ENCODE peak calls at places on chromosomes 13 and 19, in four cellular contexts. Z is heart right ventricle; Y is ovary; K is CD8-positive, alpha-beta T cell. Q is an unnamed sample.

GRCh38 chr13:49540552-49540951 is 44.8 kb downstream of the PHF11 start:
- DNase-seq in Z (no peak), Y (no peak), K (peak; percentile 48), Q (no peak)

GRCh38 chr19:48874309-48875135 is 2.3 kb downstream of the PPP1R15A start:
- DNase-seq in Z (no peak), Y (peak; percentile 69), K (peak; percentile 53), Q (peak; percentile 67)

GRCh38 chr19:15101479-15102082 is 5.6 kb upstream of the SYDE1 start:
- DNase-seq in Z (no peak), Y (no peak), K (peak; percentile 68), Q (no peak)

GRCh38 chr19:36528921-36529518 is 949 bp upstream of the ZNF260 start:
- DNase-seq in Z (no peak), Y (no peak), K (no peak), Q (no peak)

GRCh38 chr19:6947745-6948144 is 60.4 kb downstream of the ADGRE1 start:
- DNase-seq in Z (no peak), Y (no peak), K (no peak), Q (no peak)

GRCh38 chr19:58328999-58329398 is 2.2 kb downstream of the ZSCAN22 start:
- DNase-seq in Z (no peak), Y (no peak), K (no peak), Q (no peak)

GRCh38 chr13:49253310-49253709 is 5.6 kb downstream of the CDADC1 start:
- DNase-seq in Z (no peak), Y (no peak), K (no peak), Q (no peak)

GRCh38 chr19:6026390-6026897 is 48.5 kb upstream of the RANBP3 start:
- DNase-seq in Z (no peak), Y (peak; percentile 13), K (no peak), Q (peak; percentile 33)

GRCh38 chr19:6995054-6995453 is 26.2 kb downstream of the MBD3L2B start:
- DNase-seq in Z (no peak), Y (no peak), K (no peak), Q (no peak)

GRCh38 chr19:35421362-35421761 is 26.7 kb upstream of the FFAR2 start:
- DNase-seq in Z (no peak), Y (no peak), K (no peak), Q (peak; percentile 61)

GRCh38 chr19:34480971-34481821 is at the start of gene WTIP:
- DNase-seq in Z (peak; percentile 86), Y (peak; percentile 92), K (no peak), Q (peak; percentile 95)

GRCh38 chr13:71149498-71150363 is 717.3 kb downstream of the DACH1 start:
- DNase-seq in Z (no peak), Y (no peak), K (no peak), Q (no peak)

GRCh38 chr13:99218545-99218944 is 17.9 kb downstream of the UBAC2 start:
- DNase-seq in Z (peak; percentile 81), Y (no peak), K (no peak), Q (no peak)

GRCh38 chr13:74450976-74451375 is 316.8 kb upstream of the KLF12 start:
- DNase-seq in Z (no peak), Y (no peak), K (no peak), Q (no peak)

GRCh38 chr13:52788011-52788410 is 48.4 kb upstream of the CNMD start:
- DNase-seq in Z (no peak), Y (no peak), K (no peak), Q (no peak)

GRCh38 chr13:97279913-97280312 is 57.8 kb downstream of the MBNL2 start:
- DNase-seq in Z (no peak), Y (no peak), K (no peak), Q (no peak)
- H3K4me1 ChIP-seq in Z (peaks cover 90% of the 10 kb centered on the region), Y (peaks cover 21% of the 10 kb centered on the region), K (no peaks in the 10 kb centered on the region), Q (peaks cover 7% of the 10 kb centered on the region)

GRCh38 chr19:28731113-28731512 is 481.8 kb downstream of the UQCRFS1 start:
- DNase-seq in Z (no peak), Y (no peak), K (no peak), Q (no peak)

GRCh38 chr19:28737526-28737925 is 475.4 kb downstream of the UQCRFS1 start:
- DNase-seq in Z (no peak), Y (peak; percentile 43), K (no peak), Q (no peak)

GRCh38 chr19:28736528-28736927 is 476.4 kb downstream of the UQCRFS1 start:
- DNase-seq in Z (no peak), Y (no peak), K (no peak), Q (no peak)

GRCh38 chr19:28731577-28731976 is 481.4 kb downstream of the UQCRFS1 start:
- DNase-seq in Z (no peak), Y (no peak), K (no peak), Q (no peak)

GRCh38 chr19:28737021-28737525 is 475.9 kb downstream of the UQCRFS1 start:
- DNase-seq in Z (no peak), Y (no peak), K (no peak), Q (no peak)
- H3K4me3 ChIP-seq in Z (no peak overlapping the region), Y (no peak overlapping the region), K (no peak overlapping the region), Q (no peak overlapping the region)

GRCh38 chr19:13001166-13001501 is 5.9 kb downstream of the NFIX start:
- DNase-seq in Z (no peak), Y (peak; percentile 52), K (no peak), Q (no peak)
- H3K4me1 ChIP-seq in Z (peaks cover 45% of the 10 kb centered on the region), Y (peaks cover 26% of the 10 kb centered on the region), K (no peaks in the 10 kb centered on the region), Q (no peaks in the 10 kb centered on the region)

GRCh38 chr13:109781384-109782065 is 4.9 kb downstream of the IRS2 start:
- DNase-seq in Z (no peak), Y (peak; percentile 92), K (no peak), Q (no peak)

GRCh38 chr13:109782823-109783411 is 3.5 kb downstream of the IRS2 start:
- DNase-seq in Z (no peak), Y (no peak), K (no peak), Q (no peak)

GRCh38 chr13:109783447-109783814 is 3.0 kb downstream of the IRS2 start:
- DNase-seq in Z (no peak), Y (peak; percentile 58), K (peak; percentile 50), Q (peak; percentile 51)

GRCh38 chr13:109780880-109781383 is 5.5 kb downstream of the IRS2 start:
- DNase-seq in Z (no peak), Y (no peak), K (no peak), Q (no peak)

GRCh38 chr13:109782066-109782822 is 4.1 kb downstream of the IRS2 start:
- DNase-seq in Z (no peak), Y (peak; percentile 55), K (no peak), Q (no peak)
- H3K4me3 ChIP-seq in Z (peak overlapping the region; percentile 45), Y (peak overlapping the region; percentile 45), K (no peak overlapping the region), Q (peak overlapping the region; percentile 70)

GRCh38 chr19:42078058-42078457 is 2.1 kb downstream of the ZNF574 start:
- DNase-seq in Z (no peak), Y (no peak), K (no peak), Q (no peak)

GRCh38 chr19:42074513-42075363 is 1.2 kb upstream of the ZNF574 start:
- DNase-seq in Z (no peak), Y (peak; percentile 56), K (no peak), Q (no peak)

GRCh38 chr19:42075364-42075615 is 676 bp upstream of the ZNF574 start:
- DNase-seq in Z (no peak), Y (no peak), K (no peak), Q (no peak)

GRCh38 chr19:42076375-42076944 is 494 bp downstream of the ZNF574 start:
- DNase-seq in Z (peak; percentile 39), Y (no peak), K (no peak), Q (peak; percentile 85)

GRCh38 chr19:42075616-42076374 is at the start of gene ZNF574:
- DNase-seq in Z (peak; percentile 99), Y (peak; percentile 98), K (peak; percentile 98), Q (peak; percentile 99)
- H3K4me1 ChIP-seq in Z (peaks cover 18% of the 10 kb centered on the region), Y (peaks cover 5% of the 10 kb centered on the region), K (peaks cover 21% of the 10 kb centered on the region), Q (no peaks in the 10 kb centered on the region)